ENCODE peak calls at places on chromosomes 7 and 10, in eight cellular contexts. G is GM13977; I is activated naive CD8-positive, alpha-beta T cell treated with anti-CD3 and anti-CD28 coated beads, Interleukin-2, amount 50 U/mL, for 24 hours; V is natural killer cell treated with Interleukin-12 subunit alpha and Interleukin-12 subunit beta and Interleukin-15 and Interleukin-18, amount 100 ng/mL, for 72 hours; O is endothelial cell; E is CD8-positive, alpha-beta T cell; R is AG09319; M is stimulated activated CD4-positive, alpha-beta T cell treated with anti-CD3 and anti-CD28 coated beads, Interleukin-2, amount 100 ng/mL, for 4 hours. B is an unnamed sample.

GRCh38 chr7:127726481-127726880 is 74.5 kb downstream of the SND1 start:
- DNase-seq in G (no peak), I (no peak), V (no peak), O (no peak), E (no peak), R (no peak), M (no peak), B (no peak)

GRCh38 chr7:8232999-8233847 is 28.7 kb downstream of the ICA1 start:
- DNase-seq in G (no peak), I (no peak), V (no peak), O (no peak), E (no peak), R (no peak), M (no peak), B (no peak)

GRCh38 chr10:121138112-121138860 is 287.1 kb downstream of the WDR11 start:
- DNase-seq in G (no peak), I (no peak), V (no peak), O (no peak), E (no peak), R (no peak), M (no peak), B (no peak)

GRCh38 chr10:70320751-70321150 is 36.9 kb upstream of the NPFFR1 start:
- DNase-seq in G (no peak), I (no peak), V (no peak), O (no peak), E (no peak), R (no peak), M (no peak), B (no peak)

GRCh38 chr10:47379901-47380300 is 4.2 kb downstream of the ZNF488 start:
- DNase-seq in G (no peak), I (no peak), V (no peak), O (peak), E (peak), R (no peak), M (no peak), B (no peak)

GRCh38 chr10:126945351-126946035 is 40.3 kb downstream of the DOCK1 start:
- DNase-seq in G (no peak), I (no peak), V (no peak), O (no peak), E (no peak), R (no peak), M (no peak), B (no peak)

GRCh38 chr7:45389073-45389872 is 184.9 kb upstream of the ADCY1 start:
- DNase-seq in G (no peak), I (no peak), V (no peak), O (no peak), E (no peak), R (no peak), M (no peak), B (no peak)

GRCh38 chr10:3464760-3465405 is 292.3 kb upstream of the PITRM1 start:
- DNase-seq in G (no peak), I (no peak), V (no peak), O (no peak), E (no peak), R (no peak), M (no peak), B (no peak)

GRCh38 chr7:55464422-55464821 is 99.3 kb downstream of the LANCL2 start:
- DNase-seq in G (no peak), I (no peak), V (no peak), O (no peak), E (no peak), R (no peak), M (no peak), B (no peak)

GRCh38 chr7:44196450-44196872 is 4.3 kb upstream of the YKT6 start:
- DNase-seq in G (peak), I (peak), V (no peak), O (peak), E (peak), R (no peak), M (no peak), B (peak)

GRCh38 chr7:64183126-64183742 is 23.8 kb upstream of the ZNF735 start:
- DNase-seq in G (no peak), I (peak), V (no peak), O (no peak), E (peak), R (no peak), M (no peak), B (no peak)

GRCh38 chr7:108235451-108236061 is 105.4 kb upstream of the LAMB4 start:
- DNase-seq in G (no peak), I (no peak), V (no peak), O (no peak), E (no peak), R (no peak), M (no peak), B (no peak)

GRCh38 chr7:69739182-69739581 is 140.9 kb downstream of the AUTS2 start:
- DNase-seq in G (peak), I (peak), V (no peak), O (no peak), E (no peak), R (no peak), M (no peak), B (peak)

GRCh38 chr10:12797471-12798262 is 203.8 kb downstream of the CCDC3 start:
- DNase-seq in G (no peak), I (no peak), V (no peak), O (no peak), E (no peak), R (no peak), M (no peak), B (no peak)

GRCh38 chr7:102097601-102098161 is 189.0 kb upstream of the SH2B2 start:
- DNase-seq in G (no peak), I (no peak), V (no peak), O (no peak), E (no peak), R (no peak), M (no peak), B (no peak)

GRCh38 chr10:14571866-14572507 is 202.7 kb downstream of the FAM107B start:
- DNase-seq in G (peak), I (peak), V (no peak), O (no peak), E (peak), R (no peak), M (peak), B (no peak)

GRCh38 chr7:51307811-51308737 is 8.5 kb downstream of the COBL start:
- DNase-seq in G (no peak), I (no peak), V (no peak), O (no peak), E (no peak), R (no peak), M (no peak), B (no peak)

GRCh38 chr10:116430288-116430687 is 2.6 kb downstream of the PNLIPRP3 start:
- DNase-seq in G (no peak), I (no peak), V (no peak), O (no peak), E (no peak), R (no peak), M (no peak), B (no peak)

GRCh38 chr7:135328526-135328925 is 94.9 kb downstream of the STRA8 start:
- DNase-seq in G (no peak), I (no peak), V (no peak), O (no peak), E (no peak), R (no peak), M (no peak), B (no peak)

GRCh38 chr7:50068850-50069551 is 24.0 kb downstream of the ZPBP start:
- DNase-seq in G (peak), I (no peak), V (no peak), O (no peak), E (peak), R (no peak), M (no peak), B (no peak)

GRCh38 chr10:14353291-14353913 is 22.7 kb upstream of the FRMD4A start:
- DNase-seq in G (no peak), I (no peak), V (no peak), O (no peak), E (no peak), R (no peak), M (no peak), B (no peak)

GRCh38 chr10:131735577-131735976 is 165.2 kb upstream of the PPP2R2D start:
- DNase-seq in G (no peak), I (no peak), V (peak), O (no peak), E (no peak), R (no peak), M (no peak), B (no peak)

GRCh38 chr10:119761106-119761505 is 35.3 kb downstream of the INPP5F start:
- DNase-seq in G (no peak), I (no peak), V (no peak), O (no peak), E (no peak), R (peak), M (no peak), B (no peak)

GRCh38 chr10:104334965-104335650 is 3.2 kb downstream of the ITPRIP start:
- DNase-seq in G (no peak), I (no peak), V (no peak), O (no peak), E (peak), R (no peak), M (no peak), B (no peak)

GRCh38 chr7:151876899-151877777 is at the start of gene PRKAG2:
- DNase-seq in G (peak), I (peak), V (peak), O (peak), E (peak), R (no peak), M (peak), B (peak)

GRCh38 chr10:15263657-15264323 is 95.3 kb upstream of the NMT2 start:
- DNase-seq in G (no peak), I (no peak), V (no peak), O (no peak), E (no peak), R (no peak), M (no peak), B (no peak)

GRCh38 chr7:126715076-126715475 is 537.7 kb downstream of the GRM8 start:
- DNase-seq in G (no peak), I (no peak), V (no peak), O (no peak), E (no peak), R (no peak), M (no peak), B (no peak)

GRCh38 chr7:139842414-139843210 is 13.5 kb downstream of the TBXAS1 start:
- DNase-seq in G (peak), I (no peak), V (peak), O (no peak), E (no peak), R (no peak), M (no peak), B (peak)

GRCh38 chr7:36153571-36154097 is 580 bp downstream of the EEPD1 start:
- DNase-seq in G (no peak), I (peak), V (no peak), O (no peak), E (peak), R (no peak), M (no peak), B (no peak)

GRCh38 chr10:113062977-113063967 is 113.2 kb downstream of the TCF7L2 start:
- DNase-seq in G (no peak), I (no peak), V (no peak), O (no peak), E (no peak), R (no peak), M (no peak), B (no peak)

GRCh38 chr10:24642921-24643678 is 80.6 kb downstream of the ARHGAP21 start:
- DNase-seq in G (peak), I (no peak), V (no peak), O (peak), E (no peak), R (peak), M (peak), B (peak)

GRCh38 chr10:71621783-71622526 is 97.6 kb downstream of the C10orf105 start:
- DNase-seq in G (no peak), I (no peak), V (no peak), O (no peak), E (no peak), R (no peak), M (no peak), B (no peak)

GRCh38 chr10:109405338-109405737 is 518.0 kb downstream of the XPNPEP1 start:
- DNase-seq in G (no peak), I (no peak), V (no peak), O (no peak), E (no peak), R (no peak), M (no peak), B (no peak)